ENCODE peak calls at places on chromosomes 11 and 22, in seven cellular contexts. One of them, this sample, is unnamed.

GRCh38 chr22:47395481-47395880 is 633.0 kb downstream of the TBC1D22A start:
- DNase-seq in IMR-90: peak
- DNase-seq in cardiac muscle cell: no peak
- DNase-seq in astrocyte: peak
- DNase-seq in fibroblast of lung: peak
- DNase-seq in OCI-LY7: no peak
- DNase-seq in brain microvascular endothelial cell: peak
- DNase-seq in this sample: no peak

GRCh38 chr11:117748771-117749540 is 48.1 kb downstream of the DSCAML1 start:
- DNase-seq in cardiac muscle cell: no peak
- DNase-seq in IMR-90: no peak
- DNase-seq in astrocyte: no peak
- DNase-seq in brain microvascular endothelial cell: no peak
- DNase-seq in fibroblast of lung: no peak
- DNase-seq in OCI-LY7: no peak
- DNase-seq in this sample: no peak

GRCh38 chr11:8354622-8355417 is 91.1 kb upstream of the LMO1 start:
- DNase-seq in brain microvascular endothelial cell: no peak
- DNase-seq in IMR-90: no peak
- DNase-seq in fibroblast of lung: peak
- DNase-seq in OCI-LY7: no peak
- DNase-seq in astrocyte: peak
- DNase-seq in cardiac muscle cell: peak
- DNase-seq in this sample: no peak

GRCh38 chr11:130513132-130513531 is 64.7 kb downstream of the ADAMTS15 start:
- DNase-seq in OCI-LY7: no peak
- DNase-seq in fibroblast of lung: peak
- DNase-seq in astrocyte: peak
- DNase-seq in IMR-90: no peak
- DNase-seq in brain microvascular endothelial cell: no peak
- DNase-seq in cardiac muscle cell: no peak
- DNase-seq in this sample: no peak

GRCh38 chr11:107999759-108000455 is 8.8 kb upstream of the CUL5 start:
- DNase-seq in cardiac muscle cell: peak
- DNase-seq in brain microvascular endothelial cell: peak
- DNase-seq in astrocyte: peak
- DNase-seq in IMR-90: peak
- DNase-seq in fibroblast of lung: peak
- DNase-seq in OCI-LY7: peak
- DNase-seq in this sample: no peak

GRCh38 chr11:133966924-133967598 is 10.3 kb upstream of the IGSF9B start:
- DNase-seq in brain microvascular endothelial cell: no peak
- DNase-seq in fibroblast of lung: no peak
- DNase-seq in IMR-90: no peak
- DNase-seq in OCI-LY7: no peak
- DNase-seq in cardiac muscle cell: peak
- DNase-seq in astrocyte: no peak
- DNase-seq in this sample: no peak

GRCh38 chr22:38513063-38513462 is 7.0 kb upstream of the DDX17 start:
- DNase-seq in brain microvascular endothelial cell: no peak
- DNase-seq in astrocyte: no peak
- DNase-seq in IMR-90: no peak
- DNase-seq in fibroblast of lung: no peak
- DNase-seq in OCI-LY7: peak
- DNase-seq in cardiac muscle cell: peak
- DNase-seq in this sample: no peak

GRCh38 chr11:30545507-30545906 is 40.6 kb downstream of the MPPED2 start:
- DNase-seq in astrocyte: no peak
- DNase-seq in brain microvascular endothelial cell: no peak
- DNase-seq in OCI-LY7: no peak
- DNase-seq in cardiac muscle cell: no peak
- DNase-seq in fibroblast of lung: no peak
- DNase-seq in IMR-90: no peak
- DNase-seq in this sample: no peak

GRCh38 chr11:108929241-108929640 is 264.4 kb downstream of the DDX10 start:
- DNase-seq in cardiac muscle cell: no peak
- DNase-seq in IMR-90: peak
- DNase-seq in OCI-LY7: no peak
- DNase-seq in astrocyte: peak
- DNase-seq in fibroblast of lung: peak
- DNase-seq in brain microvascular endothelial cell: peak
- DNase-seq in this sample: peak

GRCh38 chr11:107076832-107077231 is 58.6 kb upstream of the GUCY1A2 start:
- DNase-seq in brain microvascular endothelial cell: no peak
- DNase-seq in fibroblast of lung: peak
- DNase-seq in cardiac muscle cell: no peak
- DNase-seq in IMR-90: no peak
- DNase-seq in OCI-LY7: no peak
- DNase-seq in astrocyte: peak
- DNase-seq in this sample: no peak

GRCh38 chr11:75495749-75496641 is 29.7 kb downstream of the GDPD5 start:
- DNase-seq in cardiac muscle cell: peak
- DNase-seq in OCI-LY7: no peak
- DNase-seq in fibroblast of lung: no peak
- DNase-seq in IMR-90: no peak
- DNase-seq in brain microvascular endothelial cell: no peak
- DNase-seq in astrocyte: no peak
- DNase-seq in this sample: no peak

GRCh38 chr11:114082415-114082748 is 22.9 kb downstream of the ZBTB16 start:
- DNase-seq in IMR-90: no peak
- DNase-seq in OCI-LY7: no peak
- DNase-seq in astrocyte: no peak
- DNase-seq in brain microvascular endothelial cell: no peak
- DNase-seq in fibroblast of lung: no peak
- DNase-seq in cardiac muscle cell: no peak
- DNase-seq in this sample: no peak

GRCh38 chr11:44399968-44400367 is 90.0 kb upstream of the ALX4 start:
- DNase-seq in OCI-LY7: no peak
- DNase-seq in fibroblast of lung: no peak
- DNase-seq in brain microvascular endothelial cell: no peak
- DNase-seq in astrocyte: no peak
- DNase-seq in cardiac muscle cell: no peak
- DNase-seq in IMR-90: no peak
- DNase-seq in this sample: no peak

GRCh38 chr11:19984048-19984742 is 176.1 kb downstream of the DBX1 start:
- DNase-seq in astrocyte: no peak
- DNase-seq in OCI-LY7: no peak
- DNase-seq in fibroblast of lung: no peak
- DNase-seq in IMR-90: no peak
- DNase-seq in brain microvascular endothelial cell: no peak
- DNase-seq in cardiac muscle cell: no peak
- DNase-seq in this sample: no peak

GRCh38 chr22:45335854-45336492 is 26.2 kb downstream of the FAM118A start:
- DNase-seq in IMR-90: no peak
- DNase-seq in cardiac muscle cell: no peak
- DNase-seq in brain microvascular endothelial cell: no peak
- DNase-seq in fibroblast of lung: no peak
- DNase-seq in OCI-LY7: no peak
- DNase-seq in astrocyte: no peak
- DNase-seq in this sample: no peak

GRCh38 chr11:117600261-117600783 is 196.7 kb downstream of the DSCAML1 start:
- DNase-seq in brain microvascular endothelial cell: no peak
- DNase-seq in IMR-90: no peak
- DNase-seq in fibroblast of lung: no peak
- DNase-seq in OCI-LY7: no peak
- DNase-seq in astrocyte: no peak
- DNase-seq in cardiac muscle cell: no peak
- DNase-seq in this sample: no peak

GRCh38 chr22:27719535-27720227 is 81.9 kb downstream of the MN1 start:
- DNase-seq in brain microvascular endothelial cell: peak
- DNase-seq in IMR-90: peak
- DNase-seq in fibroblast of lung: peak
- DNase-seq in cardiac muscle cell: no peak
- DNase-seq in astrocyte: no peak
- DNase-seq in OCI-LY7: peak
- DNase-seq in this sample: peak

GRCh38 chr22:49102367-49102766 is 725.3 kb downstream of the BRD1 start:
- DNase-seq in IMR-90: no peak
- DNase-seq in astrocyte: no peak
- DNase-seq in OCI-LY7: no peak
- DNase-seq in fibroblast of lung: no peak
- DNase-seq in brain microvascular endothelial cell: no peak
- DNase-seq in cardiac muscle cell: no peak
- DNase-seq in this sample: no peak

GRCh38 chr11:112024778-112025678 is at the start of gene DLAT:
- DNase-seq in fibroblast of lung: peak
- DNase-seq in brain microvascular endothelial cell: peak
- DNase-seq in OCI-LY7: peak
- DNase-seq in cardiac muscle cell: peak
- DNase-seq in IMR-90: peak
- DNase-seq in astrocyte: peak
- DNase-seq in this sample: peak

GRCh38 chr11:45659818-45660160 is 5.6 kb downstream of the CHST1 start:
- DNase-seq in cardiac muscle cell: no peak
- DNase-seq in astrocyte: no peak
- DNase-seq in OCI-LY7: no peak
- DNase-seq in brain microvascular endothelial cell: no peak
- DNase-seq in IMR-90: no peak
- DNase-seq in fibroblast of lung: no peak
- DNase-seq in this sample: no peak

GRCh38 chr11:106818416-106818815 is 199.9 kb downstream of the GUCY1A2 start:
- DNase-seq in brain microvascular endothelial cell: no peak
- DNase-seq in fibroblast of lung: no peak
- DNase-seq in cardiac muscle cell: no peak
- DNase-seq in OCI-LY7: no peak
- DNase-seq in astrocyte: no peak
- DNase-seq in IMR-90: no peak
- DNase-seq in this sample: no peak

GRCh38 chr22:19823638-19824196 is 31.0 kb downstream of the GNB1L start:
- DNase-seq in fibroblast of lung: no peak
- DNase-seq in OCI-LY7: no peak
- DNase-seq in cardiac muscle cell: no peak
- DNase-seq in brain microvascular endothelial cell: no peak
- DNase-seq in astrocyte: no peak
- DNase-seq in IMR-90: no peak
- DNase-seq in this sample: peak

GRCh38 chr22:44423556-44423955 is 74.5 kb downstream of the RTL6 start:
- DNase-seq in cardiac muscle cell: no peak
- DNase-seq in brain microvascular endothelial cell: no peak
- DNase-seq in IMR-90: no peak
- DNase-seq in fibroblast of lung: no peak
- DNase-seq in astrocyte: no peak
- DNase-seq in OCI-LY7: no peak
- DNase-seq in this sample: no peak

GRCh38 chr11:66636411-66636810 is 2.1 kb upstream of the RBM4 start:
- DNase-seq in OCI-LY7: no peak
- DNase-seq in fibroblast of lung: no peak
- DNase-seq in cardiac muscle cell: no peak
- DNase-seq in brain microvascular endothelial cell: no peak
- DNase-seq in astrocyte: no peak
- DNase-seq in IMR-90: no peak
- DNase-seq in this sample: no peak
- TF ChIP-seq CTCF in OCI-LY7: no peak
- TF ChIP-seq CTCF in fibroblast of lung: no peak
- TF ChIP-seq CTCF in cardiac muscle cell: no peak
- TF ChIP-seq CTCF in brain microvascular endothelial cell: no peak
- TF ChIP-seq CTCF in astrocyte: no peak
- TF ChIP-seq CTCF in IMR-90: no peak
- TF ChIP-seq CTCF in this sample: no peak

DNA sequence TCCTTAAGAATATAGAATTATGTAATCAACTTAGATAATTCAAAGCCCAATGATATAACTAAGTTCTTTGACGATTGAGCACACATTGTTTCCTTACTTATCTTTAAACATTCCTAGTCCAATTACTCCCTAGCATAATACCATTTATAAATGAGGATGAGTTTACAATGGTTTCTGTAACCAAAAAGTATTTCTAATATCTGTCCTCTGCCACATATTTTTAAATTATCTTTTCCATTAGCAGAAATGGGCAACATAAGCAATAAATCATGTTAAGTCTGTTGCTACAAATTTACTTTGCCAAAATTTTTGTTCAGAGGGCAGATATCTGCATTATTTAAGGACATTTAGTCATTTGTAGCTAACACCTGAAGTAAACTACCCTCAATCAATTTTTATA is 6.7 kb downstream of the CREBZF start:
- DNase-seq in IMR-90: no peak
- DNase-seq in astrocyte: no peak
- DNase-seq in OCI-LY7: no peak
- DNase-seq in fibroblast of lung: no peak
- DNase-seq in cardiac muscle cell: no peak
- DNase-seq in brain microvascular endothelial cell: no peak
- DNase-seq in this sample: no peak
- H3K27ac ChIP-seq in IMR-90: no peak
- H3K27ac ChIP-seq in astrocyte: no peak
- H3K27ac ChIP-seq in OCI-LY7: no peak
- H3K27ac ChIP-seq in fibroblast of lung: no peak
- H3K27ac ChIP-seq in cardiac muscle cell: no peak
- H3K27ac ChIP-seq in brain microvascular endothelial cell: no peak
- H3K27ac ChIP-seq in this sample: no peak

DNA sequence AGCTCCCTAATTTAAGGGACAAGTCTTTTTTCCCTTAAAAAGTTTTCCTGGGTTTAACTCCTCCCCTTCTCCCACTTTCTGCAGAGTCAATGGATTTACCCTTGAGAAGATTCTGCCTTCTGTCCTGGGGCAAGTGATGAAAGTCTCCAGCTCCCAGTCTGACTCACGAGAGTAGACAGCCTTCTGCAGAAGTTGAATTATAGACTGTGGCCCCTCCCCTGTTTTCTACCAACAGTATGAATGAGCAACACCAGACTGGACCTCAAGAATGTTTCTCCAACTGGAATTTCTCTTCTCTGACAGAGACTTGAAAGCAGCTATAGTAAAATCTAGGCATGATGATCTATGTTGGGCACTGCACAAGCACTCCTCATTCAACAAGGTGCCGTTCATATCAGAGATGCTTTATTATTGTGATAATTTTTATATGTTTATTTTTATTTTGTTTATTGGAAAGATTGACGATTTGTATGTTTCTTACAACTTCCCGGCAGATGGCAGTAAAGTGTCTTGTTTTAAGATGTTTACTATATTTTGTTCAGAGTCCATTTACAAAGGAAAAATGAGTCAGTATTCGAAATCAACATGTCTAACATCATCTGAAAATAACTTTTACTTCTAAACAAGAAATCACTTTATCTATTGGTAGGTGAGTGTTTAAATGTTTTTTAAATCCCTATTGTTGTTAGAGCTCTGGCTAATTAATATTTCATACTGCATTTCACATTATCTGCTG is 56.6 kb downstream of the LMO2 start:
- DNase-seq in IMR-90: peak
- DNase-seq in cardiac muscle cell: peak
- DNase-seq in OCI-LY7: peak
- DNase-seq in fibroblast of lung: peak
- DNase-seq in astrocyte: peak
- DNase-seq in brain microvascular endothelial cell: peak
- DNase-seq in this sample: peak
- TF ChIP-seq CTCF in IMR-90: peak
- TF ChIP-seq CTCF in cardiac muscle cell: peak
- TF ChIP-seq CTCF in OCI-LY7: peak
- TF ChIP-seq CTCF in fibroblast of lung: no peak
- TF ChIP-seq CTCF in astrocyte: peak
- TF ChIP-seq CTCF in brain microvascular endothelial cell: no peak
- TF ChIP-seq CTCF in this sample: peak

DNA sequence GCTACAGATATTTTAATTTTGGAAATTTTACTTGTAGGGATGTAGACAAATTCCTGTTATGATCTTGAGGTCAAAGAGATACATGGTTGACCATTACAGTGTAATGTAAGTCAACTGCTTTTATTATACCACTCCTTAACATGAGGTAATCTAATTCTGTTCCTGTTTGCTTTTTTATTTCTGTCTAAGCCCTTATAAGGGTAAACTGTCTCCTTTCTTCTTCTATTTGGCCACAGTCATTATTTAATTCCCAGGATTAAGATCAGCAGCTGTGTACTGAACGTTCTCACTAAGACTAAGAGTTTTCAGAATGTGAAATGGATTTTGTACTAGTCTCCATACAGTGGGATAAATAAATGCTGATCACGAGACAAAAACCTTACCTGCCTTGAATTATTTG is 32.8 kb downstream of the C2CD3 start:
- DNase-seq in cardiac muscle cell: no peak
- DNase-seq in IMR-90: peak
- DNase-seq in OCI-LY7: no peak
- DNase-seq in fibroblast of lung: peak
- DNase-seq in astrocyte: peak
- DNase-seq in brain microvascular endothelial cell: no peak
- DNase-seq in this sample: peak
- H3K27ac ChIP-seq in cardiac muscle cell: peak
- H3K27ac ChIP-seq in IMR-90: peak
- H3K27ac ChIP-seq in OCI-LY7: no peak
- H3K27ac ChIP-seq in fibroblast of lung: no peak
- H3K27ac ChIP-seq in astrocyte: peak
- H3K27ac ChIP-seq in brain microvascular endothelial cell: peak
- H3K27ac ChIP-seq in this sample: peak

This sample was measured in foreskin keratinocyte.